ENCODE peak calls at places on chromosomes 7 and 10, in seven cellular contexts. T is stimulated activated CD8-positive, alpha-beta memory T cell treated with anti-CD3 and anti-CD28 coated beads, Interleukin-7, amount 100 ng/mL, for 24 hours; J is NCI-H446 treated with DMSO at 0.1 percent for 48 hours; V is nucleus accumbens; X is NCI-H774; W is retina; K is endothelial cell. O is an unnamed sample.

GRCh38 chr7:157320607-157320979 is 16.2 kb upstream of the DNAJB6 start:
- DNase-seq in T (no peak), J (no peak), V (no peak), X (no peak), W (no peak), K (no peak), O (no peak)

GRCh38 chr10:123974406-123974805 is 82.8 kb upstream of the CPXM2 start:
- DNase-seq in T (no peak), J (no peak), V (no peak), X (no peak), W (no peak), K (no peak), O (no peak)

GRCh38 chr7:113086431-113086888 is at the start of gene GPR85:
- DNase-seq in T (peak), J (peak), V (peak), X (peak), W (peak), K (peak), O (peak)

GRCh38 chr7:82335001-82335400 is 108.6 kb downstream of the CACNA2D1 start:
- DNase-seq in T (no peak), J (no peak), V (no peak), X (no peak), W (no peak), K (no peak), O (no peak)

GRCh38 chr10:73997479-73997805 is 474 bp upstream of the VCL start:
- DNase-seq in T (no peak), J (no peak), V (no peak), X (peak), W (no peak), K (no peak), O (no peak)

GRCh38 chr10:72690071-72690755 is 1.7 kb upstream of the MCU start:
- DNase-seq in T (no peak), J (no peak), V (no peak), X (no peak), W (no peak), K (no peak), O (no peak)

GRCh38 chr10:26438534-26439269 is 561 bp downstream of the APBB1IP start:
- DNase-seq in T (no peak), J (no peak), V (no peak), X (no peak), W (peak), K (peak), O (peak)

GRCh38 chr10:113252650-113253560 is 299.9 kb upstream of the HABP2 start:
- DNase-seq in T (no peak), J (no peak), V (no peak), X (no peak), W (no peak), K (no peak), O (no peak)

O was measured in aorta.